ENCODE peak calls at places on chromosomes 3 and 15, in eight cellular contexts. One of them, this sample, is unnamed.

GRCh38 chr15:39413558-39413957 is 167.3 kb upstream of the THBS1 start:
- DNase-seq in cardiac muscle cell: no peak
- DNase-seq in Karpas-422: peak; percentile 20
- DNase-seq in MM.1S: peak; percentile 21
- DNase-seq in DND-41: no peak
- DNase-seq in RWPE2: no peak
- DNase-seq in brain microvascular endothelial cell: no peak
- DNase-seq in HepG2: no peak
- DNase-seq in this sample: no peak

GRCh38 chr3:153038779-153039178 is 123.2 kb upstream of the RAP2B start:
- DNase-seq in cardiac muscle cell: no peak
- DNase-seq in Karpas-422: no peak
- DNase-seq in MM.1S: no peak
- DNase-seq in DND-41: no peak
- DNase-seq in RWPE2: peak; percentile 66
- DNase-seq in brain microvascular endothelial cell: no peak
- DNase-seq in HepG2: peak; percentile 19
- DNase-seq in this sample: no peak

GRCh38 chr15:31487811-31488436 is 161.3 kb downstream of the KLF13 start:
- DNase-seq in cardiac muscle cell: no peak
- DNase-seq in Karpas-422: no peak
- DNase-seq in MM.1S: peak; percentile 56
- DNase-seq in DND-41: no peak
- DNase-seq in RWPE2: peak; percentile 42
- DNase-seq in brain microvascular endothelial cell: peak; percentile 40
- DNase-seq in HepG2: no peak
- DNase-seq in this sample: peak; percentile 10

GRCh38 chr3:152396867-152397266 is 128.1 kb downstream of the MBNL1 start:
- DNase-seq in cardiac muscle cell: no peak
- DNase-seq in Karpas-422: no peak
- DNase-seq in MM.1S: no peak
- DNase-seq in DND-41: no peak
- DNase-seq in RWPE2: no peak
- DNase-seq in brain microvascular endothelial cell: no peak
- DNase-seq in HepG2: no peak
- DNase-seq in this sample: no peak

GRCh38 chr15:66819084-66819483 is 117.0 kb downstream of the SMAD6 start:
- DNase-seq in cardiac muscle cell: no peak
- DNase-seq in Karpas-422: no peak
- DNase-seq in MM.1S: no peak
- DNase-seq in DND-41: no peak
- DNase-seq in RWPE2: peak; percentile 20
- DNase-seq in brain microvascular endothelial cell: no peak
- DNase-seq in HepG2: no peak
- DNase-seq in this sample: no peak

GRCh38 chr3:182740710-182741109 is 52.6 kb upstream of the ATP11B start:
- DNase-seq in cardiac muscle cell: no peak
- DNase-seq in Karpas-422: no peak
- DNase-seq in MM.1S: no peak
- DNase-seq in DND-41: no peak
- DNase-seq in RWPE2: no peak
- DNase-seq in brain microvascular endothelial cell: no peak
- DNase-seq in HepG2: no peak
- DNase-seq in this sample: no peak

GRCh38 chr15:101386967-101387366 is 91.9 kb upstream of the SNRPA1 start:
- DNase-seq in cardiac muscle cell: no peak
- DNase-seq in Karpas-422: no peak
- DNase-seq in MM.1S: no peak
- DNase-seq in DND-41: no peak
- DNase-seq in RWPE2: peak; percentile 62
- DNase-seq in brain microvascular endothelial cell: no peak
- DNase-seq in HepG2: no peak
- DNase-seq in this sample: no peak

GRCh38 chr3:170563712-170564423 is 22.0 kb downstream of the SLC7A14 start:
- DNase-seq in cardiac muscle cell: no peak
- DNase-seq in Karpas-422: no peak
- DNase-seq in MM.1S: peak; percentile 26
- DNase-seq in DND-41: no peak
- DNase-seq in RWPE2: no peak
- DNase-seq in brain microvascular endothelial cell: peak; percentile 68
- DNase-seq in HepG2: no peak
- DNase-seq in this sample: no peak

GRCh38 chr3:195159819-195160175 is 111.2 kb downstream of the XXYLT1 start:
- DNase-seq in cardiac muscle cell: no peak
- DNase-seq in Karpas-422: no peak
- DNase-seq in MM.1S: no peak
- DNase-seq in DND-41: no peak
- DNase-seq in RWPE2: no peak
- DNase-seq in brain microvascular endothelial cell: no peak
- DNase-seq in HepG2: no peak
- DNase-seq in this sample: no peak

GRCh38 chr3:195159117-195159818 is 111.7 kb downstream of the XXYLT1 start:
- DNase-seq in cardiac muscle cell: peak; percentile 61
- DNase-seq in Karpas-422: no peak
- DNase-seq in MM.1S: no peak
- DNase-seq in DND-41: no peak
- DNase-seq in RWPE2: no peak
- DNase-seq in brain microvascular endothelial cell: no peak
- DNase-seq in HepG2: no peak
- DNase-seq in this sample: no peak

GRCh38 chr3:195160908-195161434 is 110.0 kb downstream of the XXYLT1 start:
- DNase-seq in cardiac muscle cell: no peak
- DNase-seq in Karpas-422: no peak
- DNase-seq in MM.1S: peak; percentile 84
- DNase-seq in DND-41: no peak
- DNase-seq in RWPE2: no peak
- DNase-seq in brain microvascular endothelial cell: no peak
- DNase-seq in HepG2: no peak
- DNase-seq in this sample: no peak

GRCh38 chr3:195162033-195162669 is 108.8 kb downstream of the XXYLT1 start:
- DNase-seq in cardiac muscle cell: no peak
- DNase-seq in Karpas-422: no peak
- DNase-seq in MM.1S: peak; percentile 59
- DNase-seq in DND-41: no peak
- DNase-seq in RWPE2: no peak
- DNase-seq in brain microvascular endothelial cell: no peak
- DNase-seq in HepG2: peak; percentile 92
- DNase-seq in this sample: no peak

GRCh38 chr3:195160257-195160898 is 110.6 kb downstream of the XXYLT1 start:
- DNase-seq in cardiac muscle cell: no peak
- DNase-seq in Karpas-422: no peak
- DNase-seq in MM.1S: no peak
- DNase-seq in DND-41: no peak
- DNase-seq in RWPE2: no peak
- DNase-seq in brain microvascular endothelial cell: no peak
- DNase-seq in HepG2: peak; percentile 95
- DNase-seq in this sample: no peak
- H3K27ac ChIP-seq in cardiac muscle cell: no peak overlapping the region
- H3K27ac ChIP-seq in Karpas-422: no peak overlapping the region
- H3K27ac ChIP-seq in MM.1S: peak overlapping the region; percentile 39
- H3K27ac ChIP-seq in DND-41: no peak overlapping the region
- H3K27ac ChIP-seq in RWPE2: no peak overlapping the region
- H3K27ac ChIP-seq in brain microvascular endothelial cell: peak overlapping the region; percentile 9
- H3K27ac ChIP-seq in HepG2: peak overlapping the region; percentile 100
- H3K27ac ChIP-seq in this sample: no peak overlapping the region

DNA sequence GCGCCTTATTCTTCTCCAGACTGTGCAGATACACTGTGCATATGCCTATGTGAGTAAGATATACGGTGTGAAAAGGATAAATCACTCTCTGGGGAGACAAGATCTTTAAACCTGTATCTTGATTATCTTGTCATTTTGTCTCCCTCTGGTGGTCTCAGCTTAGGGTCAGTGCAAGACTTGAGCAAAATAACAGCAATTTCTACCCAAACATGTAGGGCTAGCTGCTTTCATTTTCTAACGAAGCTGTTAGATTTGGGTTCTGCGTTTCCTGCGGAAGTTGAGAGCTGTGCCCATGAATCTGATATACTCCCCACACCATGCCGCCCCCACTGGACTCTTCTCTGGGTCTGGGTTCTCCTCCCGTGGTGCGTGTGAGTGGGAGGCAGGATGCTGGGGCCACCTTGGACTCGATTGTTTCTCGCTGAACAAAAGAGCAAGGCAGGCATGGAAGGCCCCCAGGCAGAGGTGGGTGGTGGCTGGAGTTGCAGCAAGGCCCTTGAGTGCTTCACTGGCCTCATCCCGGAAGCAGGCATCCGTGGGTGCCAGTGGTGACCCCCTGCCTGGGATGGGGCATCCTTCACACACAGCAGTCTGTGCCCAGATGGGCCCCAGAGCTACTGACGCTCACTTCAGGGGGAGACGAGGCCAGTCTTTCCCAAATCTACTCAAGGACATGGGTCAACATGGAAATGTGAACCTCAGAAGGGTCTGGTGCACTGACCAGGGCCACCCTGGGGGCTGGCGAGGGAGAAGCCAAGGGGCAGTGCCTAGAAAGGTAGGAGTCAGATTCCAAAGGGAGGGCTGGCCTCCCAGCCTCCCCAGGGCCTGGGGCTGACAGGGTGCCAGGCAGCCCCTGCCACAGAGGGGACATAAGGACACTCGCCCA is 179.6 kb downstream of the NSMCE3 start:
- DNase-seq in cardiac muscle cell: no peak
- DNase-seq in Karpas-422: no peak
- DNase-seq in MM.1S: no peak
- DNase-seq in DND-41: no peak
- DNase-seq in RWPE2: no peak
- DNase-seq in brain microvascular endothelial cell: no peak
- DNase-seq in HepG2: no peak
- DNase-seq in this sample: no peak
- H3K4me3 ChIP-seq in cardiac muscle cell: no peak overlapping the region
- H3K4me3 ChIP-seq in Karpas-422: no peak overlapping the region
- H3K4me3 ChIP-seq in MM.1S: no peak overlapping the region
- H3K4me3 ChIP-seq in DND-41: no peak overlapping the region
- H3K4me3 ChIP-seq in RWPE2: no peak overlapping the region
- H3K4me3 ChIP-seq in brain microvascular endothelial cell: peak overlapping the region; percentile 30
- H3K4me3 ChIP-seq in HepG2: no peak overlapping the region
- H3K4me3 ChIP-seq in this sample: no peak overlapping the region

DNA sequence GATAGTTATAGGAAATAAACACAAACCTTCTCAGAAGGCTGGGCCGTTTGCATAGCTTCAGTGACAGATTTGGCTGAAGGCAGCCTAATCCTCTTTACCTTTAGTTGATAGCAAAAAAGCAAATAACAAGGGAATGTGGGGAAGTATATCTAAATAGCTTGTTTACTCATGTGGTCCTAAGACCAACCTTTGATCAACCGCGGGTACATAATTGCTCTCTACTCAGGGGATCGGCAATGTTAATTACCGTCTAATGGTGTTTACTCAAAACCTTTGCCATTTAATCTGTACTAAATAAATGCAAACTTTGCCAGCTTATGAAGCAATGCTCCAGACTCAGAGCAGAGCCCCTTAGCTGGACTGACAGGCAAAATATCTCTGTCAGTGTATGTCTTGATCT is 51.6 kb downstream of the EIF3J start:
- DNase-seq in cardiac muscle cell: no peak
- DNase-seq in Karpas-422: no peak
- DNase-seq in MM.1S: no peak
- DNase-seq in DND-41: no peak
- DNase-seq in RWPE2: no peak
- DNase-seq in brain microvascular endothelial cell: no peak
- DNase-seq in HepG2: peak; percentile 68
- DNase-seq in this sample: no peak
- H3K27ac ChIP-seq in cardiac muscle cell: no peak overlapping the region
- H3K27ac ChIP-seq in Karpas-422: no peak overlapping the region
- H3K27ac ChIP-seq in MM.1S: no peak overlapping the region
- H3K27ac ChIP-seq in DND-41: no peak overlapping the region
- H3K27ac ChIP-seq in RWPE2: no peak overlapping the region
- H3K27ac ChIP-seq in brain microvascular endothelial cell: no peak overlapping the region
- H3K27ac ChIP-seq in HepG2: no peak overlapping the region
- H3K27ac ChIP-seq in this sample: no peak overlapping the region

DNA sequence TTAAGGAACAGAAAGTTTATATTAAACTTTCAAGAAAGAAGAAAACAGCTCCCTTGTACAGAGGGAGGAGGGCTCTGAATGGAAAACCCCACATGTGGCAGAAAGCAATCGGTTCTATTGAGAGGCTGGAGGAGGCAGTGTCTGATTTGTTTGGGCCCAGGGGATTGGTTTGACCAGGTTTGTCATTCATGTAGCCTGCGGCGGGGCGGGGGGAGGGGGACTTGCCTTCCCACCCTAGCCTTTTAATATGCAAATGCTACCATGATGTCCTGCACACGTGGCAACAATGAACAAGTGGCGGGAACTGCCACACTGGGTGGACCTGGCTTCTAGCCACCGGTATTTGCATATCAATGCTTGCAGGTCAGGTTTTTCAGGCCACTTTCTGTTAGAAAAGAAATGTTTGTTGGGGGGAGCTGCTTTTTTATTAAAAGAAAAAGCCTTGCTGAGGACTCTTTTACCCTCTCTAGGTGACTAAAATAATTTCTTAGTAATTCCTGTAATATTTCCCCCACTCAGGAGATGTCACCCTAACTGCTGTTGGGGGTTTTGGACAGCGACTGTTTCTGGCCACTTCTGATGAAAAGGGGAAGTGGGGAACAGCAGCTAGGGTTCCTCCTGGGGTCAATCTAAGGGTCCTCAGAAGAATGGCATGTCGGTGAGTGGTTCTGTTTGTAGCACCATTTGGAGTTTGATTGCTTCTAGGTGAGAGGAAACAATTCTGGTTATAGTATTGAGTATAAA is 691.2 kb downstream of the TBL1XR1 start:
- DNase-seq in cardiac muscle cell: no peak
- DNase-seq in Karpas-422: no peak
- DNase-seq in MM.1S: no peak
- DNase-seq in DND-41: no peak
- DNase-seq in RWPE2: no peak
- DNase-seq in brain microvascular endothelial cell: no peak
- DNase-seq in HepG2: no peak
- DNase-seq in this sample: no peak
- H3K4me3 ChIP-seq in cardiac muscle cell: no peak overlapping the region
- H3K4me3 ChIP-seq in Karpas-422: no peak overlapping the region
- H3K4me3 ChIP-seq in MM.1S: no peak overlapping the region
- H3K4me3 ChIP-seq in DND-41: no peak overlapping the region
- H3K4me3 ChIP-seq in RWPE2: no peak overlapping the region
- H3K4me3 ChIP-seq in brain microvascular endothelial cell: no peak overlapping the region
- H3K4me3 ChIP-seq in HepG2: no peak overlapping the region
- H3K4me3 ChIP-seq in this sample: no peak overlapping the region